ENCODE peak calls at places on chromosomes 12 and 14, in nine cellular contexts. P, Z, U, X, N, V, H, O and D are unnamed samples.

GRCh38 chr14:24430143-24430681 is 458 bp downstream of the KHNYN start:
- DNase-seq in P (peak), Z (peak), U (peak), X (no peak), N (peak), V (peak), H (peak), O (peak), D (peak)

GRCh38 chr12:5748027-5748426 is 197.0 kb downstream of the ANO2 start:
- DNase-seq in P (no peak), Z (no peak), U (no peak), X (no peak), N (no peak), V (no peak), H (no peak), O (no peak), D (no peak)

GRCh38 chr14:40847496-40847895 is 759.2 kb upstream of the LRFN5 start:
- DNase-seq in P (no peak), Z (no peak), U (no peak), X (no peak), N (no peak), V (no peak), H (no peak), O (peak), D (peak)

GRCh38 chr14:24481622-24482324 is 26.3 kb downstream of the CMA1 start:
- DNase-seq in P (peak), Z (no peak), U (no peak), X (no peak), N (peak), V (peak), H (no peak), O (peak), D (peak)

GRCh38 chr12:45435945-45436710 is 220.2 kb downstream of the ANO6 start:
- DNase-seq in P (no peak), Z (no peak), U (no peak), X (no peak), N (no peak), V (no peak), H (no peak), O (no peak), D (no peak)

GRCh38 chr12:1811281-1811947 is 9.0 kb upstream of the LRTM2 start:
- DNase-seq in P (no peak), Z (no peak), U (no peak), X (no peak), N (no peak), V (no peak), H (no peak), O (no peak), D (no peak)

GRCh38 chr12:122356192-122356635 is 66.3 kb downstream of the CLIP1 start:
- DNase-seq in P (no peak), Z (peak), U (peak), X (no peak), N (peak), V (peak), H (peak), O (peak), D (peak)

GRCh38 chr12:122228092-122228491 is 2.2 kb upstream of the DIABLO start:
- DNase-seq in P (no peak), Z (no peak), U (no peak), X (no peak), N (no peak), V (no peak), H (no peak), O (no peak), D (no peak)

GRCh38 chr12:101902641-101903040 is 25.3 kb downstream of the DRAM1 start:
- DNase-seq in P (no peak), Z (no peak), U (no peak), X (no peak), N (no peak), V (no peak), H (no peak), O (no peak), D (no peak)

GRCh38 chr12:95473440-95473946 is 459 bp upstream of the METAP2 start:
- DNase-seq in P (no peak), Z (peak), U (peak), X (no peak), N (peak), V (peak), H (peak), O (peak), D (peak)

GRCh38 chr12:64147860-64148259 is 74.2 kb downstream of the KICS2 start:
- DNase-seq in P (no peak), Z (no peak), U (no peak), X (no peak), N (no peak), V (no peak), H (no peak), O (no peak), D (no peak)

GRCh38 chr12:95674088-95674595 is 116.4 kb downstream of the NTN4 start:
- DNase-seq in P (no peak), Z (peak), U (no peak), X (no peak), N (no peak), V (no peak), H (no peak), O (no peak), D (peak)

GRCh38 chr12:75960086-75960910 is 71.3 kb downstream of the PHLDA1 start:
- DNase-seq in P (peak), Z (peak), U (no peak), X (no peak), N (no peak), V (no peak), H (no peak), O (no peak), D (no peak)

GRCh38 chr12:69534389-69534822 is 50.9 kb upstream of the CCT2 start:
- DNase-seq in P (no peak), Z (peak), U (peak), X (peak), N (peak), V (no peak), H (no peak), O (peak), D (peak)

GRCh38 chr12:45191239-45191638 is 24.7 kb upstream of the ANO6 start:
- DNase-seq in P (no peak), Z (no peak), U (no peak), X (no peak), N (no peak), V (no peak), H (no peak), O (peak), D (no peak)

GRCh38 chr12:132491349-132491663 is 1.4 kb downstream of the FBRSL1 start:
- DNase-seq in P (no peak), Z (no peak), U (no peak), X (no peak), N (no peak), V (no peak), H (no peak), O (peak), D (no peak)

GRCh38 chr14:68892961-68893360 is 86.1 kb downstream of the ACTN1 start:
- DNase-seq in P (no peak), Z (no peak), U (no peak), X (no peak), N (no peak), V (no peak), H (no peak), O (no peak), D (no peak)

GRCh38 chr12:12081836-12082497 is 11.2 kb downstream of the BCL2L14 start:
- DNase-seq in P (no peak), Z (peak), U (peak), X (no peak), N (peak), V (no peak), H (no peak), O (peak), D (no peak)

GRCh38 chr14:51328942-51329350 is 88.9 kb downstream of the TMX1 start:
- DNase-seq in P (no peak), Z (no peak), U (no peak), X (no peak), N (no peak), V (no peak), H (no peak), O (no peak), D (no peak)

GRCh38 chr12:117100251-117100650 is 1.0 kb upstream of the TESC start:
- DNase-seq in P (no peak), Z (no peak), U (no peak), X (no peak), N (no peak), V (no peak), H (no peak), O (peak), D (no peak)

GRCh38 chr14:104291123-104292000 is 153.0 kb downstream of the KIF26A start:
- DNase-seq in P (peak), Z (no peak), U (no peak), X (no peak), N (no peak), V (no peak), H (no peak), O (peak), D (no peak)

GRCh38 chr12:107196681-107197080 is 103.3 kb upstream of the CRY1 start:
- DNase-seq in P (no peak), Z (no peak), U (no peak), X (no peak), N (no peak), V (no peak), H (no peak), O (peak), D (no peak)

GRCh38 chr12:14849664-14850063 is 6.3 kb upstream of the ART4 start:
- DNase-seq in P (no peak), Z (no peak), U (no peak), X (no peak), N (peak), V (no peak), H (no peak), O (peak), D (no peak)

GRCh38 chr12:89882051-89882450 is 173.4 kb upstream of the ATP2B1 start:
- DNase-seq in P (no peak), Z (no peak), U (no peak), X (no peak), N (no peak), V (peak), H (no peak), O (no peak), D (no peak)

GRCh38 chr12:93317227-93317626 is 60.5 kb upstream of the NUDT4 start:
- DNase-seq in P (no peak), Z (no peak), U (no peak), X (no peak), N (no peak), V (no peak), H (no peak), O (peak), D (no peak)

GRCh38 chr12:28415755-28416154 is 225.5 kb downstream of the CCDC91 start:
- DNase-seq in P (no peak), Z (no peak), U (no peak), X (no peak), N (peak), V (no peak), H (no peak), O (peak), D (no peak)

GRCh38 chr12:55829967-55830600 is 697 bp upstream of the DNAJC14 start:
- DNase-seq in P (peak), Z (peak), U (peak), X (peak), N (peak), V (no peak), H (peak), O (peak), D (peak)

GRCh38 chr14:65170768-65171251 is 68.5 kb upstream of the MAX start:
- DNase-seq in P (no peak), Z (peak), U (peak), X (peak), N (peak), V (peak), H (peak), O (peak), D (no peak)

GRCh38 chr12:2551097-2551496 is 243.7 kb upstream of the FKBP4 start:
- DNase-seq in P (no peak), Z (no peak), U (no peak), X (no peak), N (no peak), V (no peak), H (no peak), O (no peak), D (peak)

GRCh38 chr14:79986251-79986650 is 225.1 kb downstream of the DIO2 start:
- DNase-seq in P (no peak), Z (no peak), U (no peak), X (no peak), N (no peak), V (no peak), H (no peak), O (no peak), D (peak)

GRCh38 chr12:106138279-106138645 is 492 bp downstream of the NUAK1 start:
- DNase-seq in P (no peak), Z (peak), U (no peak), X (no peak), N (no peak), V (no peak), H (no peak), O (peak), D (peak)